ENCODE peak calls at places on chromosomes 12 and 14, in six cellular contexts. One of them, this sample, is unnamed.

GRCh38 chr14:58428011-58428807 is 690 bp downstream of the KIAA0586 start:
- DNase-seq in epithelial cell of proximal tubule: peak
- DNase-seq in mammary epithelial cell: peak
- DNase-seq in A549: peak
- DNase-seq in cardiac muscle cell: peak
- DNase-seq in CD8-positive, alpha-beta T cell: no peak
- DNase-seq in this sample: no peak

GRCh38 chr14:92651793-92652382 is 96.5 kb downstream of the LGMN start:
- DNase-seq in cardiac muscle cell: no peak
- DNase-seq in mammary epithelial cell: no peak
- DNase-seq in CD8-positive, alpha-beta T cell: peak
- DNase-seq in A549: no peak
- DNase-seq in epithelial cell of proximal tubule: no peak
- DNase-seq in this sample: peak

GRCh38 chr12:89525002-89525823 is 617 bp upstream of the GALNT4 start:
- DNase-seq in CD8-positive, alpha-beta T cell: peak
- DNase-seq in epithelial cell of proximal tubule: no peak
- DNase-seq in cardiac muscle cell: no peak
- DNase-seq in A549: peak
- DNase-seq in mammary epithelial cell: peak
- DNase-seq in this sample: peak

GRCh38 chr12:103852498-103852992 is 11.5 kb upstream of the NT5DC3 start:
- DNase-seq in epithelial cell of proximal tubule: no peak
- DNase-seq in CD8-positive, alpha-beta T cell: no peak
- DNase-seq in mammary epithelial cell: peak
- DNase-seq in cardiac muscle cell: peak
- DNase-seq in A549: peak
- DNase-seq in this sample: no peak

GRCh38 chr12:78004451-78005093 is 173.9 kb downstream of the NAV3 start:
- DNase-seq in epithelial cell of proximal tubule: no peak
- DNase-seq in CD8-positive, alpha-beta T cell: no peak
- DNase-seq in mammary epithelial cell: no peak
- DNase-seq in A549: no peak
- DNase-seq in cardiac muscle cell: peak
- DNase-seq in this sample: no peak

GRCh38 chr14:59439256-59440015 is 25.7 kb downstream of the GPR135 start:
- DNase-seq in A549: no peak
- DNase-seq in CD8-positive, alpha-beta T cell: no peak
- DNase-seq in cardiac muscle cell: peak
- DNase-seq in mammary epithelial cell: no peak
- DNase-seq in epithelial cell of proximal tubule: no peak
- DNase-seq in this sample: no peak

GRCh38 chr14:35341454-35342159 is 49.4 kb downstream of the PSMA6 start:
- DNase-seq in A549: peak
- DNase-seq in cardiac muscle cell: peak
- DNase-seq in mammary epithelial cell: peak
- DNase-seq in CD8-positive, alpha-beta T cell: peak
- DNase-seq in epithelial cell of proximal tubule: no peak
- DNase-seq in this sample: peak

GRCh38 chr14:77186911-77187648 is 5.5 kb downstream of the TMEM63C start:
- DNase-seq in epithelial cell of proximal tubule: no peak
- DNase-seq in cardiac muscle cell: peak
- DNase-seq in A549: peak
- DNase-seq in CD8-positive, alpha-beta T cell: no peak
- DNase-seq in mammary epithelial cell: peak
- DNase-seq in this sample: no peak

GRCh38 chr12:112979281-112979680 is 962 bp downstream of the OAS2 start:
- DNase-seq in cardiac muscle cell: no peak
- DNase-seq in epithelial cell of proximal tubule: no peak
- DNase-seq in CD8-positive, alpha-beta T cell: peak
- DNase-seq in A549: no peak
- DNase-seq in mammary epithelial cell: peak
- DNase-seq in this sample: peak

GRCh38 chr12:12883369-12884001 is 7.9 kb upstream of the GPRC5A start:
- DNase-seq in A549: peak
- DNase-seq in cardiac muscle cell: peak
- DNase-seq in CD8-positive, alpha-beta T cell: no peak
- DNase-seq in mammary epithelial cell: peak
- DNase-seq in epithelial cell of proximal tubule: no peak
- DNase-seq in this sample: no peak

GRCh38 chr12:67482751-67483661 is 165.5 kb upstream of the DYRK2 start:
- DNase-seq in mammary epithelial cell: peak
- DNase-seq in A549: no peak
- DNase-seq in epithelial cell of proximal tubule: peak
- DNase-seq in CD8-positive, alpha-beta T cell: peak
- DNase-seq in cardiac muscle cell: peak
- DNase-seq in this sample: peak

GRCh38 chr14:104939666-104940410 is 15.2 kb downstream of the PLD4 start:
- DNase-seq in cardiac muscle cell: no peak
- DNase-seq in epithelial cell of proximal tubule: no peak
- DNase-seq in A549: no peak
- DNase-seq in CD8-positive, alpha-beta T cell: no peak
- DNase-seq in mammary epithelial cell: no peak
- DNase-seq in this sample: no peak

GRCh38 chr12:121580959-121581680 is at the start of gene KDM2B:
- DNase-seq in CD8-positive, alpha-beta T cell: peak
- DNase-seq in A549: no peak
- DNase-seq in cardiac muscle cell: peak
- DNase-seq in epithelial cell of proximal tubule: no peak
- DNase-seq in mammary epithelial cell: no peak
- DNase-seq in this sample: no peak

GRCh38 chr12:121295746-121296617 is 527 bp downstream of the CAMKK2 start:
- DNase-seq in cardiac muscle cell: peak
- DNase-seq in A549: peak
- DNase-seq in mammary epithelial cell: peak
- DNase-seq in epithelial cell of proximal tubule: no peak
- DNase-seq in CD8-positive, alpha-beta T cell: no peak
- DNase-seq in this sample: peak

DNA sequence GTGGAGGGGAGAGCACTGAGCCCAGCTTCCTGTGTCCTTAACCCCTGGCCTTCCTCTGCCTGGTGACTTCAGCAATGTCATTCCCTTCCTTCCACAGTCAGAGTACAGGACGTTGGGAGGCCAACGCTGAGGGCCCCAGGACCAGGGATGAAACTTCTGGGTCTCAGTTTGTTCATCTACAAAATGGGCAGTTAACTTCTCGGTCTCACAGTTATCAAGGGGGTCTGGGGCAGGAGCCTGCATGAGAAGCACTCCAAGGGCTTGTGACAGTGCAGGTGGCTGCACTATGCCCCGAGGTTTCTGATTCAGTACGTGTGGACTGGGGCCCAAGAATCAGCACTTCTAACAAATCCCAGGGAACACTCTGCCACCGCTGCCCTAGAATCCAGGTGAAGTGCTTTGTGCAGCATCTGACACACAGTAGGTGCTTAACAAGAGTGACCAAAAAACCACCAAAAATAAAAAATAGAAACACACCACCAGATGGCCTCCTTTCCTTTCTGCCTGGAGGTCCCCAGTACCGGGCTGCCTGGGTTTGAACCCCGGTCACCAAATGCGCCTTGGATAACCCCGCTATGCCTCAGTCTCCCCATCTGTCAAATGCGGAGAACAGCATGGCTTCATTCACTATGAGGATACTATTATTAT is 80.4 kb downstream of the RFLNA start:
- DNase-seq in epithelial cell of proximal tubule: no peak
- DNase-seq in CD8-positive, alpha-beta T cell: no peak
- DNase-seq in cardiac muscle cell: no peak
- DNase-seq in mammary epithelial cell: no peak
- DNase-seq in A549: no peak
- DNase-seq in this sample: no peak
- TF ChIP-seq CTCF in epithelial cell of proximal tubule: peak
- TF ChIP-seq CTCF in CD8-positive, alpha-beta T cell: no peak
- TF ChIP-seq CTCF in cardiac muscle cell: no peak
- TF ChIP-seq CTCF in mammary epithelial cell: no peak
- TF ChIP-seq CTCF in A549: peak
- TF ChIP-seq CTCF in this sample: no peak

DNA sequence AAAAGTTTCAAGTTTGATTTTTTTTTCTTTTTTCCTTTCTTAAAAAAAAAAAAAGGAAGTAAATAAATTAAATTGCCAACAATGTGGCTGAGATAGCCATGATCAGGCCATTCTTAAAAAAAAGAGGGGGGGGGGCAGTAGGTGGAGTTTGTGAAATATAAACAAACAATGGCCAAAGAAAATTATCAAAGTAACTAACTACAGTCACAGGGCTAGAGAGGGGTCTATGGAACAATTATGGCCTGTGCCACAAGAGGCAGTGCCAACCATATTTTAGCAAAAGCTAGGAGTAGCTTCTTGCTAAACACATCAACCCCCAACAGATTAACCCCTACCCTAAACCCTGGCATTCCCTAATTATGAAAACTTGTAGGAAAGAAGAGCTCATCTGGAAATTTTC is 16.2 kb upstream of the SMARCC2 start:
- DNase-seq in mammary epithelial cell: no peak
- DNase-seq in A549: peak
- DNase-seq in epithelial cell of proximal tubule: no peak
- DNase-seq in CD8-positive, alpha-beta T cell: no peak
- DNase-seq in cardiac muscle cell: no peak
- DNase-seq in this sample: no peak
- TF ChIP-seq CTCF in mammary epithelial cell: no peak
- TF ChIP-seq CTCF in A549: no peak
- TF ChIP-seq CTCF in epithelial cell of proximal tubule: no peak
- TF ChIP-seq CTCF in CD8-positive, alpha-beta T cell: no peak
- TF ChIP-seq CTCF in cardiac muscle cell: peak
- TF ChIP-seq CTCF in this sample: no peak

GRCh38 chr14:82309199-82309598 is 775.5 kb upstream of the SEL1L start:
- DNase-seq in CD8-positive, alpha-beta T cell: no peak
- DNase-seq in mammary epithelial cell: no peak
- DNase-seq in epithelial cell of proximal tubule: no peak
- DNase-seq in cardiac muscle cell: no peak
- DNase-seq in A549: no peak
- DNase-seq in this sample: no peak

DNA sequence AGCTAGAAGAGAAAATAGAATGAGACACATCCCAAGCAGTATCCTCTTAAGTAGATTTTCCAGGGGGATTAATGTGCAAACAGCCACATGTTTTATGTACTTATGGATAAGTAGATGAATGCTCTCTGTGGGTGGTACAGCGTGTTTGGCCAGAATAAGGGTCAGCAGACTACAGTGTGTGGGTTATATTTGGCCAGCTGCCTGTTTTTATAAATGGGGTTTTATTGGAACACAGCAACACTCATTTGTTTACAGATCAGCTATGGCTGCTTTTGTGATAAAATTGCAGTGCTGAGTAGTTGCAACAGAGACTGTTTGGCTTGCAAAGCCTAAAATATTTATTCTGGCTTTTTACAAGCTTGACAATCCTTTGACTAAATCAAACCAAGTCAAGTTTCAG is 780.2 kb upstream of the SEL1L start:
- DNase-seq in CD8-positive, alpha-beta T cell: no peak
- DNase-seq in cardiac muscle cell: no peak
- DNase-seq in epithelial cell of proximal tubule: no peak
- DNase-seq in A549: no peak
- DNase-seq in mammary epithelial cell: no peak
- DNase-seq in this sample: no peak
- TF ChIP-seq CTCF in CD8-positive, alpha-beta T cell: no peak
- TF ChIP-seq CTCF in cardiac muscle cell: no peak
- TF ChIP-seq CTCF in epithelial cell of proximal tubule: no peak
- TF ChIP-seq CTCF in A549: no peak
- TF ChIP-seq CTCF in mammary epithelial cell: no peak
- TF ChIP-seq CTCF in this sample: no peak

GRCh38 chr14:98138666-98139065 is 1133.3 kb downstream of the BCL11B start:
- DNase-seq in A549: peak
- DNase-seq in epithelial cell of proximal tubule: no peak
- DNase-seq in mammary epithelial cell: peak
- DNase-seq in cardiac muscle cell: peak
- DNase-seq in CD8-positive, alpha-beta T cell: peak
- DNase-seq in this sample: peak
- TF ChIP-seq CTCF in A549: peak
- TF ChIP-seq CTCF in epithelial cell of proximal tubule: peak
- TF ChIP-seq CTCF in mammary epithelial cell: peak
- TF ChIP-seq CTCF in cardiac muscle cell: peak
- TF ChIP-seq CTCF in CD8-positive, alpha-beta T cell: peak
- TF ChIP-seq CTCF in this sample: peak

GRCh38 chr12:9750276-9751203 is 10.2 kb downstream of the CD69 start:
- DNase-seq in mammary epithelial cell: peak
- DNase-seq in CD8-positive, alpha-beta T cell: peak
- DNase-seq in cardiac muscle cell: peak
- DNase-seq in epithelial cell of proximal tubule: no peak
- DNase-seq in A549: peak
- DNase-seq in this sample: peak

GRCh38 chr12:9754097-9754964 is 6.4 kb downstream of the CD69 start:
- DNase-seq in CD8-positive, alpha-beta T cell: no peak
- DNase-seq in cardiac muscle cell: no peak
- DNase-seq in mammary epithelial cell: no peak
- DNase-seq in epithelial cell of proximal tubule: no peak
- DNase-seq in A549: no peak
- DNase-seq in this sample: no peak

GRCh38 chr12:9753042-9753820 is 7.5 kb downstream of the CD69 start:
- DNase-seq in cardiac muscle cell: no peak
- DNase-seq in mammary epithelial cell: no peak
- DNase-seq in epithelial cell of proximal tubule: no peak
- DNase-seq in A549: no peak
- DNase-seq in CD8-positive, alpha-beta T cell: no peak
- DNase-seq in this sample: no peak

GRCh38 chr12:9752145-9752717 is 8.5 kb downstream of the CD69 start:
- DNase-seq in epithelial cell of proximal tubule: no peak
- DNase-seq in mammary epithelial cell: no peak
- DNase-seq in A549: no peak
- DNase-seq in cardiac muscle cell: no peak
- DNase-seq in CD8-positive, alpha-beta T cell: no peak
- DNase-seq in this sample: no peak

DNA sequence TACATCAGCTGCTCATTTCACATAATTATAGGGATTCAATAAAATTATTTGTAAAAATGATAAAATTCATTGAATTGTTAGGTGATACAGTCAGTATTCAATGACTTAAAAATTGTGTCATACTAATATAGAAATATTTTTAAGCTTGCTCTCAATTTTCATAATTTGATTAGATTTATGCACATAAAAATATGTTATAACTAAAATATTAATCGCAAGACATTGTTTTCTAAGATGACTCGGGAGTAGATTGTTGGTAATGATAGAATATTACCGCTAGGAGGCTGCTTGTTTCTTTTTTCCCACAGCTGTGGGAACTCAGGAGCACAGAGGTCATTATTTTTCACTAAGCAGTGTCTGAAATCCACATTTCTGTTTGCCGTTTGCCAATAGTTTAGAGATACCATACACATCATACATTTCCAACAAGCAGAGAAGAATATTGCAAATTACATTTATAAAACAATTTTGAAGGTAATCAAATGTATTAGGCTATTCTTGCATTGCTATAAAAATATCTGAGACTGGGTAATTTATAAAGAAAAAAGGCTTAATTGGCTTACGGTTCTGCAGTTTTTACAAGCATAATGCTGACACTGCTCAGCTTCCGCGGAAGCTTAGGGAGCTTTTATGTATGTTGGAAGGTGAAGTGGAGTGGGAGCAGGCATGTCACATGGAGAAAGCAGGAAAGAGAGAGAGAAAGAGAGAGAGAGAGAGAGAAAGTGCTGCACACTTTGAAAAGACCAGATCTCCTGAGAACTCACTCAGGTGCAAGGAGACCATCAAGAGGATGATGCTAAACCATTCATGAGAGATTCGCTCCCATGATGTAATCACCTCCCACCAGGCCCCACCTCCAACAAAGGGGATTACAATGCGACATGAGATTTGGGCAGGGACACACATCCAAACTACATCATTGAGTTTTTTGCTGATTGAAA is 9.2 kb downstream of the CD69 start:
- DNase-seq in CD8-positive, alpha-beta T cell: peak
- DNase-seq in epithelial cell of proximal tubule: no peak
- DNase-seq in A549: peak
- DNase-seq in mammary epithelial cell: peak
- DNase-seq in cardiac muscle cell: peak
- DNase-seq in this sample: no peak
- TF ChIP-seq CTCF in CD8-positive, alpha-beta T cell: peak
- TF ChIP-seq CTCF in epithelial cell of proximal tubule: peak
- TF ChIP-seq CTCF in A549: no peak
- TF ChIP-seq CTCF in mammary epithelial cell: peak
- TF ChIP-seq CTCF in cardiac muscle cell: peak
- TF ChIP-seq CTCF in this sample: peak